ENCODE peak calls at places on chromosomes 13 and 19, in eight cellular contexts. One of them, this sample, is unnamed.

GRCh38 chr13:21583496-21583895 is 20.5 kb downstream of the MICU2 start:
- DNase-seq in NCI-H345: no peak
- DNase-seq in hypothalamus: no peak
- DNase-seq in pulmonary artery endothelial cell: peak
- DNase-seq in A549: no peak
- DNase-seq in iPS DF 6.9: peak
- DNase-seq in myocyte: peak
- DNase-seq in anterior cingulate cortex: no peak
- DNase-seq in this sample: peak

GRCh38 chr13:37476874-37477273 is 121.7 kb downstream of the POSTN start:
- DNase-seq in NCI-H345: no peak
- DNase-seq in hypothalamus: no peak
- DNase-seq in pulmonary artery endothelial cell: no peak
- DNase-seq in A549: no peak
- DNase-seq in iPS DF 6.9: no peak
- DNase-seq in myocyte: no peak
- DNase-seq in anterior cingulate cortex: no peak
- DNase-seq in this sample: no peak

GRCh38 chr19:18650468-18651001 is 13.7 kb downstream of the KLHL26 start:
- DNase-seq in NCI-H345: no peak
- DNase-seq in hypothalamus: no peak
- DNase-seq in pulmonary artery endothelial cell: no peak
- DNase-seq in A549: no peak
- DNase-seq in iPS DF 6.9: no peak
- DNase-seq in myocyte: peak
- DNase-seq in anterior cingulate cortex: no peak
- DNase-seq in this sample: no peak

GRCh38 chr13:64697226-64697625 is 2532.9 kb downstream of the PCDH9 start:
- DNase-seq in NCI-H345: no peak
- DNase-seq in hypothalamus: no peak
- DNase-seq in pulmonary artery endothelial cell: no peak
- DNase-seq in A549: no peak
- DNase-seq in iPS DF 6.9: no peak
- DNase-seq in myocyte: no peak
- DNase-seq in anterior cingulate cortex: no peak
- DNase-seq in this sample: no peak

GRCh38 chr19:3336351-3336679 is 30.1 kb upstream of the NFIC start:
- DNase-seq in NCI-H345: no peak
- DNase-seq in hypothalamus: no peak
- DNase-seq in pulmonary artery endothelial cell: no peak
- DNase-seq in A549: no peak
- DNase-seq in iPS DF 6.9: no peak
- DNase-seq in myocyte: no peak
- DNase-seq in anterior cingulate cortex: no peak
- DNase-seq in this sample: no peak

GRCh38 chr13:37598572-37598971 is at the start of gene POSTN:
- DNase-seq in NCI-H345: no peak
- DNase-seq in hypothalamus: no peak
- DNase-seq in pulmonary artery endothelial cell: peak
- DNase-seq in A549: no peak
- DNase-seq in iPS DF 6.9: no peak
- DNase-seq in myocyte: no peak
- DNase-seq in anterior cingulate cortex: no peak
- DNase-seq in this sample: no peak

GRCh38 chr19:1690570-1691307 is 38.3 kb upstream of the TCF3 start:
- DNase-seq in NCI-H345: peak
- DNase-seq in hypothalamus: no peak
- DNase-seq in pulmonary artery endothelial cell: no peak
- DNase-seq in A549: no peak
- DNase-seq in iPS DF 6.9: peak
- DNase-seq in myocyte: no peak
- DNase-seq in anterior cingulate cortex: no peak
- DNase-seq in this sample: no peak

GRCh38 chr13:91361755-91362271 is 14.3 kb downstream of the MIR17HG start:
- DNase-seq in NCI-H345: no peak
- DNase-seq in hypothalamus: no peak
- DNase-seq in pulmonary artery endothelial cell: no peak
- DNase-seq in A549: peak
- DNase-seq in iPS DF 6.9: no peak
- DNase-seq in myocyte: no peak
- DNase-seq in anterior cingulate cortex: no peak
- DNase-seq in this sample: no peak

GRCh38 chr13:25372275-25373081 is 704 bp downstream of the ATP8A2 start:
- DNase-seq in NCI-H345: peak
- DNase-seq in hypothalamus: peak
- DNase-seq in pulmonary artery endothelial cell: no peak
- DNase-seq in A549: no peak
- DNase-seq in iPS DF 6.9: no peak
- DNase-seq in myocyte: no peak
- DNase-seq in anterior cingulate cortex: peak
- DNase-seq in this sample: no peak

GRCh38 chr19:15577184-15577771 is 37.7 kb upstream of the CYP4F8 start:
- DNase-seq in NCI-H345: no peak
- DNase-seq in hypothalamus: no peak
- DNase-seq in pulmonary artery endothelial cell: no peak
- DNase-seq in A549: no peak
- DNase-seq in iPS DF 6.9: no peak
- DNase-seq in myocyte: no peak
- DNase-seq in anterior cingulate cortex: no peak
- DNase-seq in this sample: no peak

GRCh38 chr19:12162882-12163806 is at the start of gene ZNF136:
- DNase-seq in NCI-H345: peak
- DNase-seq in hypothalamus: peak
- DNase-seq in pulmonary artery endothelial cell: peak
- DNase-seq in A549: peak
- DNase-seq in iPS DF 6.9: peak
- DNase-seq in myocyte: peak
- DNase-seq in anterior cingulate cortex: peak
- DNase-seq in this sample: peak

GRCh38 chr19:30584121-30584520 is 211.9 kb downstream of the ZNF536 start:
- DNase-seq in NCI-H345: no peak
- DNase-seq in hypothalamus: no peak
- DNase-seq in pulmonary artery endothelial cell: no peak
- DNase-seq in A549: no peak
- DNase-seq in iPS DF 6.9: no peak
- DNase-seq in myocyte: no peak
- DNase-seq in anterior cingulate cortex: no peak
- DNase-seq in this sample: no peak

GRCh38 chr13:113815151-113816058 is 48.5 kb downstream of the GAS6 start:
- DNase-seq in NCI-H345: no peak
- DNase-seq in hypothalamus: no peak
- DNase-seq in pulmonary artery endothelial cell: no peak
- DNase-seq in A549: no peak
- DNase-seq in iPS DF 6.9: no peak
- DNase-seq in myocyte: no peak
- DNase-seq in anterior cingulate cortex: no peak
- DNase-seq in this sample: no peak

GRCh38 chr13:98447130-98447529 is 129.8 kb downstream of the STK24 start:
- DNase-seq in NCI-H345: no peak
- DNase-seq in hypothalamus: no peak
- DNase-seq in pulmonary artery endothelial cell: no peak
- DNase-seq in A549: no peak
- DNase-seq in iPS DF 6.9: no peak
- DNase-seq in myocyte: no peak
- DNase-seq in anterior cingulate cortex: no peak
- DNase-seq in this sample: no peak

GRCh38 chr13:73259061-73259908 is 200.5 kb downstream of the KLF5 start:
- DNase-seq in NCI-H345: no peak
- DNase-seq in hypothalamus: no peak
- DNase-seq in pulmonary artery endothelial cell: no peak
- DNase-seq in A549: no peak
- DNase-seq in iPS DF 6.9: no peak
- DNase-seq in myocyte: peak
- DNase-seq in anterior cingulate cortex: no peak
- DNase-seq in this sample: no peak

GRCh38 chr19:38513762-38514167 is 80.3 kb downstream of the RYR1 start:
- DNase-seq in NCI-H345: no peak
- DNase-seq in hypothalamus: no peak
- DNase-seq in pulmonary artery endothelial cell: no peak
- DNase-seq in A549: no peak
- DNase-seq in iPS DF 6.9: no peak
- DNase-seq in myocyte: peak
- DNase-seq in anterior cingulate cortex: no peak
- DNase-seq in this sample: no peak

GRCh38 chr13:49938921-49939320 is 2.8 kb upstream of the SPRYD7 start:
- DNase-seq in NCI-H345: no peak
- DNase-seq in hypothalamus: no peak
- DNase-seq in pulmonary artery endothelial cell: no peak
- DNase-seq in A549: no peak
- DNase-seq in iPS DF 6.9: no peak
- DNase-seq in myocyte: no peak
- DNase-seq in anterior cingulate cortex: no peak
- DNase-seq in this sample: no peak

GRCh38 chr13:73984949-73985691 is 149.1 kb downstream of the KLF12 start:
- DNase-seq in NCI-H345: peak
- DNase-seq in hypothalamus: no peak
- DNase-seq in pulmonary artery endothelial cell: no peak
- DNase-seq in A549: no peak
- DNase-seq in iPS DF 6.9: no peak
- DNase-seq in myocyte: no peak
- DNase-seq in anterior cingulate cortex: no peak
- DNase-seq in this sample: no peak

GRCh38 chr19:35164418-35164817 is 9.9 kb downstream of the FXYD5 start:
- DNase-seq in NCI-H345: no peak
- DNase-seq in hypothalamus: no peak
- DNase-seq in pulmonary artery endothelial cell: no peak
- DNase-seq in A549: no peak
- DNase-seq in iPS DF 6.9: no peak
- DNase-seq in myocyte: no peak
- DNase-seq in anterior cingulate cortex: no peak
- DNase-seq in this sample: no peak

GRCh38 chr19:16025108-16026101 is 50.9 kb upstream of the TPM4 start:
- DNase-seq in NCI-H345: no peak
- DNase-seq in hypothalamus: no peak
- DNase-seq in pulmonary artery endothelial cell: no peak
- DNase-seq in A549: peak
- DNase-seq in iPS DF 6.9: no peak
- DNase-seq in myocyte: peak
- DNase-seq in anterior cingulate cortex: no peak
- DNase-seq in this sample: no peak